ENCODE peak calls at places on chromosomes 7 and 10, in five cellular contexts. V is left ventricle myocardium inferior, Q is IMR-90, C is astrocyte of the spinal cord, D is thoracic aorta. A is an unnamed sample.

GRCh38 chr10:89086801-89087513 is 96.4 kb downstream of the FAS start:
- DNase-seq in V (peak; percentile 72), Q (peak; percentile 82), C (peak; percentile 91), D (no peak), A (no peak)

GRCh38 chr10:80530816-80531215 is 6.9 kb upstream of the SH2D4B start:
- DNase-seq in V (no peak), Q (no peak), C (no peak), D (no peak), A (no peak)

GRCh38 chr7:33998487-33998886 is 93.1 kb downstream of the BMPER start:
- DNase-seq in V (no peak), Q (no peak), C (peak; percentile 65), D (no peak), A (no peak)

GRCh38 chr7:150830957-150831356 is 21.4 kb upstream of the AOC1 start:
- DNase-seq in V (no peak), Q (no peak), C (no peak), D (no peak), A (no peak)

GRCh38 chr7:135710417-135711138 is 17.4 kb downstream of the SLC13A4 start:
- DNase-seq in V (no peak), Q (no peak), C (no peak), D (no peak), A (no peak)

GRCh38 chr7:81062747-81063146 is 143.9 kb upstream of the SEMA3C start:
- DNase-seq in V (no peak), Q (no peak), C (no peak), D (no peak), A (no peak)

GRCh38 chr10:128624656-128625530 is 498.7 kb upstream of the MKI67 start:
- DNase-seq in V (no peak), Q (no peak), C (no peak), D (no peak), A (no peak)

GRCh38 chr10:51867956-51868355 is 168.6 kb upstream of the CSTF2T start:
- DNase-seq in V (no peak), Q (peak; percentile 99), C (peak; percentile 87), D (no peak), A (no peak)

GRCh38 chr10:47207280-47207613 is 92.8 kb upstream of the GDF10 start:
- DNase-seq in V (no peak), Q (no peak), C (no peak), D (no peak), A (no peak)

GRCh38 chr10:103666109-103666508 is 172.6 kb downstream of the NEURL1 start:
- DNase-seq in V (no peak), Q (peak; percentile 31), C (no peak), D (no peak), A (no peak)

GRCh38 chr7:17339139-17339538 is 40.7 kb downstream of the AHR start:
- DNase-seq in V (no peak), Q (no peak), C (no peak), D (no peak), A (no peak)

GRCh38 chr10:102419561-102420442 is 834 bp upstream of the FBXL15 start:
- DNase-seq in V (peak; percentile 44), Q (no peak), C (no peak), D (no peak), A (no peak)

GRCh38 chr10:51092402-51092801 is 18.1 kb downstream of the PRKG1 start:
- DNase-seq in V (peak; percentile 80), Q (peak; percentile 67), C (peak; percentile 49), D (peak; percentile 71), A (no peak)

GRCh38 chr10:43202657-43203490 is 64.0 kb downstream of the RASGEF1A start:
- DNase-seq in V (peak; percentile 38), Q (no peak), C (no peak), D (no peak), A (no peak)

GRCh38 chr7:37488163-37488759 is 39.6 kb upstream of the ELMO1 start:
- DNase-seq in V (no peak), Q (no peak), C (peak; percentile 2), D (no peak), A (no peak)

DNA sequence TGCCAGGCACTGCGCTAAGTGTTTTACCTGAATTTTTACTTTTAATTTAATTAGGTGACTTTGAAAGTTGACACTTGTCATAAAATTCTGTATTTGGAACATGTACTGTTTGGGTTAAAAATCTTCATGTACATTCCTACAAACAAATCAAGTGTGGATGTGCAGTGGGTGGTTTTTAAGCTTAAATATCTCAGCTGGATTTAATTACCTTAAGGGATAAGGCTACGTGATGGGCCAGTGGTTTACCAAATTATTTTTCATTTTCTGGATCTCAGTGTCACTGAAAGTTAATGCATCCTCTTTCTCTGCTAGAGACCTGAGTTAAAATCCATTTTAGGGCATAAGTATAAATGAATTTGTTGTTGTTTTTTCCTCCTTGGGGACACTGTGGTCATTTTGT is 51.1 kb downstream of the EXOC4 start:
- DNase-seq in V (no peak), Q (no peak), C (no peak), D (no peak), A (no peak)
- TF ChIP-seq CTCF in V (no peak), Q (no peak), C (no peak), D (no peak), A (no peak)

GRCh38 chr7:116316838-116317612 is 106.7 kb downstream of the TES start:
- DNase-seq in V (peak; percentile 18), Q (peak; percentile 99), C (peak; percentile 98), D (peak; percentile 46), A (peak; percentile 57)
- H3K4me3 ChIP-seq in V (peak overlapping the region; percentile 20), Q (no peak overlapping the region), C (no peak overlapping the region), D (peak overlapping the region; percentile 40), A (no peak overlapping the region)

GRCh38 chr10:78004215-78005026 is 24.9 kb downstream of the POLR3A start:
- DNase-seq in V (no peak), Q (no peak), C (no peak), D (no peak), A (no peak)
- TF ChIP-seq CTCF in V (peak; percentile 44), Q (no peak), C (no peak), D (no peak), A (no peak)

DNA sequence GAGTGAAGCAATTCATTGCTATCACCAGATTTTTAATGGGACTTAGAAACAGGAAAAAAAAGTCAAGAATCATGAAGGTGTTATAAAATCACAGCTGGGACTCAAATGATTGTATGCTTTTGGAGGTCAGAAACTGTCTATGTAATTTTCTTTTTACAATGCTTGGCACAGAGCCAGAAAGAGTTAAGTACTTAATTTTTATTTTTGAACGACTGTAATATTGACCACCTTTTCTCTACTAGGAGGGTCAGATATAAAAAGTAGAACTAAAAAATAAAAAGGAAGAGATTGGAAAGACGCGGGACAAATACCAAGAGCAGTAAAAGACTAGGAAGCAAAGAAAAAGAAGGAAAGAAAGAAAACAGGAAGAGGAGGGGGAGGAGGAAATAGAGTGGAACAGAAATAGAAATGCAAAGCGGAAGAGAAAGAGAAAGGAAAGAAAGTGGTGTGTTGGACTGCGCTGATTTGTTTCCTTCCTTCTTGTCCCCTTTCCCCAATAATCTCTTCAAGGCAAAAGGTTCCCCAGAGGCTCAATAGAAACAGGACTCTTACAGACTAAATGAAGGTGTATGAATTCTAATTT is 23.2 kb upstream of the C1GALT1 start:
- DNase-seq in V (no peak), Q (no peak), C (no peak), D (no peak), A (no peak)
- H3K4me3 ChIP-seq in V (no peak overlapping the region), Q (no peak overlapping the region), C (no peak overlapping the region), D (no peak overlapping the region), A (no peak overlapping the region)

GRCh38 chr10:11533328-11533781 is 78.1 kb downstream of the USP6NL start:
- DNase-seq in V (no peak), Q (peak; percentile 33), C (no peak), D (no peak), A (no peak)
- TF ChIP-seq CTCF in V (peak; percentile 36), Q (peak; percentile 18), C (peak; percentile 37), D (no peak), A (peak; percentile 56)

DNA sequence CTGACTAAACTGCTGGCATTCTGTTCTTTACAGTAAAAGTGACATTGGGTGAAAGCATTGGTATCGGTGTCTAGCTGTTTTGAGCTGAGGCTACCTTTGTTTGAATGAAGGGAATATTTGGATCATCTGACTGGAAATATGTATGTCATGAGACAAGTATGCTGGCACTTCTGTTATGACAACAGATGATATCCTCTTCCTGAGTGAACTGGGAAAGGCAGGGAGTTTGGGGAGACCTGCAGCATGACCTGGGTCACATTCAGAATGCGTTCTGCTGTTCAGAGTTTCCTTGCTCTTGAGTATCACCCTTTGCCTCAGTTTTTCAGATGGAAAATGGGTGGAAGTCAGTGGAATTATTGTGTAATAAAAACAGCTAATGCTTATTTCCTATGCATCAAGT is 81.8 kb downstream of the PLCE1 start:
- DNase-seq in V (no peak), Q (no peak), C (no peak), D (no peak), A (no peak)
- H3K4me3 ChIP-seq in V (no peak overlapping the region), Q (no peak overlapping the region), C (no peak overlapping the region), D (no peak overlapping the region), A (no peak overlapping the region)

DNA sequence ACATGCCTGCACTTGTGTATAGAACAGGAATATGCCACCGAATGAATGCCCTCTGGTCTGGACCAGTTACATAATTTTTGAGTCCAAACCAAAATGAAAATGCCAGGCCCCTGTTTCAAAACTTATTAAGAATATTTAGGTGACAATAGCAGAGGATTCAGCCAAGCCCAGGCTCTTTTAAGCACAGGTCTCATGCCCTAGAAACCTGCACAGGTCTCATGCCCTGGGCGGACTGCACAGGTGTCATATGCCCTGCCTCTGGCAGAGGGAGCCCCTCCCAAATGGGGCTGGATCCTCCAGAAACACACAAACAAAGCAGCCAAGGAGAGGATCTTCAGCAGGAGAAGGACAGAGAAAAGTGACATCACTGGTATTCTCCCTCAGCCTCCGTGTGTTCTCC is 605.4 kb upstream of the NRP1 start:
- DNase-seq in V (no peak), Q (no peak), C (no peak), D (no peak), A (no peak)
- TF ChIP-seq CTCF in V (no peak), Q (no peak), C (no peak), D (no peak), A (no peak)

GRCh38 chr7:18515067-18515466 is 19.5 kb downstream of the HDAC9 start:
- DNase-seq in V (no peak), Q (peak; percentile 67), C (no peak), D (no peak), A (no peak)

GRCh38 chr7:18521236-18521589 is 25.7 kb downstream of the HDAC9 start:
- DNase-seq in V (no peak), Q (no peak), C (no peak), D (no peak), A (no peak)

GRCh38 chr7:18520450-18521235 is 25.1 kb downstream of the HDAC9 start:
- DNase-seq in V (no peak), Q (peak; percentile 83), C (peak; percentile 78), D (no peak), A (no peak)

GRCh38 chr7:18521945-18522566 is 26.5 kb downstream of the HDAC9 start:
- DNase-seq in V (no peak), Q (peak; percentile 17), C (no peak), D (no peak), A (no peak)

GRCh38 chr7:18518555-18518954 is 23.0 kb downstream of the HDAC9 start:
- DNase-seq in V (no peak), Q (no peak), C (no peak), D (no peak), A (no peak)
- H3K4me3 ChIP-seq in V (no peak overlapping the region), Q (no peak overlapping the region), C (no peak overlapping the region), D (no peak overlapping the region), A (peak overlapping the region; percentile 37)